ENCODE peak calls at places on chromosomes 3 and 15, in nine cellular contexts. P, E, L, U, G, C, D, V and A are unnamed samples.

GRCh38 chr15:73888224-73889041 is 15.1 kb downstream of the TBC1D21 start:
- DNase-seq in D (no peak), E (no peak), V (no peak), U (no peak), C (no peak), G (no peak), L (no peak), P (no peak), A (no peak)

GRCh38 chr3:195462308-195462610 is 19.4 kb upstream of the ACAP2 start:
- DNase-seq in L (no peak), G (no peak), V (no peak), U (no peak), E (no peak), C (no peak), D (no peak), P (peak; percentile 49), A (no peak)

GRCh38 chr3:57815034-57815433 is 58.9 kb downstream of the SLMAP start:
- DNase-seq in V (no peak), P (no peak), U (peak; percentile 87), G (peak; percentile 39), L (no peak), D (no peak), C (peak; percentile 51), E (no peak), A (no peak)

GRCh38 chr3:149473314-149473990 is 1.0 kb upstream of the TM4SF4 start:
- DNase-seq in U (no peak), D (peak; percentile 69), E (no peak), G (no peak), V (peak; percentile 7), L (peak; percentile 71), P (peak; percentile 78), C (no peak), A (no peak)

GRCh38 chr3:185983495-185984141 is 45.8 kb upstream of the TRA2B start:
- DNase-seq in D (no peak), V (no peak), P (peak; percentile 81), U (peak; percentile 86), G (peak; percentile 57), C (peak; percentile 56), L (peak; percentile 76), E (peak; percentile 69), A (peak; percentile 31)

GRCh38 chr3:121627211-121627610 is 33.5 kb downstream of the HCLS1 start:
- DNase-seq in L (no peak), C (no peak), P (no peak), D (no peak), V (no peak), U (no peak), E (no peak), G (no peak), A (no peak)

GRCh38 chr3:32432045-32432710 is 40.5 kb downstream of the CMTM7 start:
- DNase-seq in U (no peak), G (no peak), P (peak; percentile 11), D (no peak), V (no peak), E (no peak), L (no peak), C (no peak), A (no peak)

GRCh38 chr3:41318520-41318919 is 119.2 kb downstream of the CTNNB1 start:
- DNase-seq in L (no peak), E (no peak), C (no peak), U (no peak), G (no peak), V (no peak), P (no peak), D (no peak), A (no peak)

GRCh38 chr3:197478746-197479668 is 76.8 kb downstream of the BDH1 start:
- DNase-seq in D (no peak), L (no peak), V (no peak), P (no peak), G (no peak), E (no peak), C (no peak), U (no peak), A (no peak)

GRCh38 chr15:88403461-88403860 is 63.7 kb downstream of the MRPL46 start:
- DNase-seq in D (no peak), U (no peak), C (no peak), P (no peak), G (peak; percentile 38), L (no peak), V (no peak), E (no peak), A (no peak)

GRCh38 chr3:81216192-81216591 is 545.3 kb downstream of the GBE1 start:
- DNase-seq in C (no peak), V (no peak), G (no peak), L (no peak), P (no peak), D (no peak), U (no peak), E (no peak), A (no peak)

GRCh38 chr15:75840659-75841058 is 2.6 kb upstream of the UBE2Q2 start:
- DNase-seq in L (peak; percentile 33), V (no peak), U (no peak), C (no peak), E (peak; percentile 30), P (peak; percentile 46), D (peak; percentile 8), G (no peak), A (no peak)

DNA sequence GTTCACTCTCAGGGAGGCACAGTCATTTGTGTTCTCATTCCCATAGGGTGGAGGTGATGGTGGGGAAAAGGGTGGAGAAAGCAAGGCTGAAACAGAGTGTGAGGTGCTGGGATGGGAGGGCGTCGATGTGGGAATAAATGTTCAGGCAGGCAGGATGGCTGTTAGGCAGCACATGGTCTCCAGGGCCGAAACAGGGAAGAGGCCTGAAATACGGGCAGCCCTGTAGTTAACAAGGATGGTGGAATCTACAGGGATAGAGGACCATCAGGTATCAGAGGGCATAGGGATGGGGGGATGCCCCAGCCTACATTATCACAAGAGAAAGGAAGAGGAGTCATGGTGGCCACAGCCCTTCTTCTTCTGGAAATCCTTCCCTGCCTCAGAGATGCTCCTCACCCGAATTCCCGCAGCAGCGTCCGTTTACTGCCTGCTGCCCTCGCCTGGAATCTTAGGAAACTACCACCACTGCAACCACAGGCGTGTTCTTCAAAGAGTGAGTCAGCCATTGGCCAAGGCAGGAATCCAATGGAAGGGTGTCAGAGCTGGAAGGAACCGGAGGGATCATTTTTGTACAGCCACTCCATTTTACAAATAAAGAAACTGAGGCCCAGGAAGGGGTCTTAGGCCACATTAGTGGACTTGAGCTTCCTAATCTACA is 49.7 kb upstream of the POMGNT2 start:
- DNase-seq in V (no peak), D (peak; percentile 28), E (peak; percentile 50), L (peak; percentile 73), P (peak; percentile 60), U (no peak), G (no peak), C (no peak), A (no peak)
- TF ChIP-seq CTCF in V (peak; percentile 52), D (peak; percentile 76), E (peak; percentile 59), L (peak; percentile 66), P (peak; percentile 49), U (peak; percentile 40), G (no peak), C (no peak), A (no peak)

DNA sequence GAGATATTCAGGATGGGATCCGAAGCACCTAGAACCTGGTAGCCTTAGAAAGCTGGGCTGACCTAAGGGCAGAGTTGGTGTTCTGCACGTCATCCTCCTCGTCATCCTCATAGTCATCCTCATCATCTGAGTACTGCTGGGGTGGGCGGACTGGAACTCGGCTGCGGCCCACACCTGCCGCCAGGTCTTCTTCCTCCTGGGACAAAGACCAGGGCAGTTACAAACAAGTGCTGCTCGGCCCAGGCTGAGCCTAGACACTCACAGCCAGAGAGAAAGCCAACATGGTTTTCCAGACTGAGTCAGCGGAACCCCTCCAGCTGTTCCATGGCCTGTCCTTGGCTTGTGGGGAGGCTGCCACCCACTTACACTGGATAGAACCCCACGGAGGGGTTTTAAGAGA is 40.5 kb downstream of the SEMA3G start:
- DNase-seq in G (no peak), L (no peak), D (no peak), V (no peak), U (peak; percentile 53), C (no peak), E (no peak), P (no peak), A (no peak)
- H3K36me3 ChIP-seq in G (peaks cover 92% of the 10 kb centered on the region), L (peaks cover 86% of the 10 kb centered on the region), D (peaks cover 57% of the 10 kb centered on the region), V (peaks cover 89% of the 10 kb centered on the region), U (peaks cover 83% of the 10 kb centered on the region), C (peaks cover 67% of the 10 kb centered on the region), E (peaks cover 44% of the 10 kb centered on the region), P (peaks cover 22% of the 10 kb centered on the region), A (peaks cover 50% of the 10 kb centered on the region)

GRCh38 chr15:62250176-62250575 is 85.1 kb upstream of the C2CD4B start:
- DNase-seq in G (no peak), L (no peak), P (no peak), E (no peak), D (no peak), U (no peak), C (no peak), V (no peak), A (no peak)
- TF ChIP-seq CTCF in G (no peak), L (no peak), P (no peak), E (no peak), D (no peak), U (no peak), C (no peak), V (no peak), A (no peak)

GRCh38 chr3:119230071-119230470 is 10.6 kb downstream of the B4GALT4 start:
- DNase-seq in G (no peak), V (no peak), E (no peak), C (no peak), L (no peak), D (no peak), U (no peak), P (no peak), A (no peak)

GRCh38 chr3:119230745-119231144 is 9.9 kb downstream of the B4GALT4 start:
- DNase-seq in C (no peak), U (no peak), V (no peak), L (no peak), D (no peak), P (no peak), E (no peak), G (no peak), A (no peak)

GRCh38 chr3:119227064-119227850 is 13.4 kb downstream of the B4GALT4 start:
- DNase-seq in E (no peak), C (no peak), L (no peak), U (no peak), V (no peak), D (no peak), G (no peak), P (no peak), A (no peak)

GRCh38 chr3:119229190-119229589 is 11.5 kb downstream of the B4GALT4 start:
- DNase-seq in P (no peak), V (no peak), E (no peak), G (no peak), C (no peak), D (no peak), L (no peak), U (no peak), A (no peak)

DNA sequence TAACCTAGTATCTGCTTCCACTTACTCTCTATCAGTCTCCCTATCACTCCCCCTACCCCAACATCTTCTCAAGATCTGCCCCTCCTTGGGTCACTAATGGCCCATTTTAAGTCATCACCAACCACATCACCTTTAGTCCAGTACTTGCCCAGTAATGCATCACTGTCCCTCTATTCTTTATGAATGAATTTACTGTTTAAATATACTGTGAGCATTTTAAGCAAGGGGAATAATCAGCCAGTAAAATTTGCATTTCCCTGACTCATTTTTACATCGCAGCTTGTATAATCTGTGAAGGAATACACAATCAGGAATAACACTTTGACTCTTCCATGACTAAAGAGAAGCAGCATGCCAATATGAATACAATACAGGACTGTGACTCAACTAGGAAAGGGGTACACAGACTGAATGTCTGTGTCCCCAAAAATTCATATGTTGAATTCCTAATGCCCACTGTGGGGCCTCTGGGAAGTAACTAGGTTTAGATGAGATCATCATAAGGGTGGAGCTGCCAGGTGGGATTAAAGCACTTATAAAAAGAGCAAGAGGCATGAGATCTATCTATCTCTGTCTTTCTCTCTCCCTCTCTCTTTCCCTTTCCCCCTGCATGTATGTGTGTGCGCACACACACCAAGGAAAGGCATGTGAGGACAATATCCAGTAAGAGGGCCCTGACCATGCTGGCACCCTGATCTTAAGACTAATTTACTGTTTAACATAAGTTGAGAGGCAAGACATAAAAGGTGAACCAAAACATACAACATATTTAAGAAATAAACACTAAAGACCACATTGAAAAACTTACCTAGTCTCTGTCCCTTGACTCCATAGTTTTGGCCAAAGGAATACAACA is 12.2 kb downstream of the B4GALT4 start:
- DNase-seq in L (no peak), G (no peak), E (no peak), P (no peak), D (no peak), C (no peak), U (no peak), V (no peak), A (no peak)
- H3K36me3 ChIP-seq in L (peaks cover 81% of the 10 kb centered on the region), G (peaks cover 91% of the 10 kb centered on the region), E (peaks cover 23% of the 10 kb centered on the region), P (peaks cover 4% of the 10 kb centered on the region), D (peaks cover 16% of the 10 kb centered on the region), C (peaks cover 22% of the 10 kb centered on the region), U (peaks cover 49% of the 10 kb centered on the region), V (peaks cover 95% of the 10 kb centered on the region), A (peaks cover 13% of the 10 kb centered on the region)